ENCODE peak calls at places on chromosomes 13 and 19, in five cellular contexts. T, E, D, Y and J are unnamed samples. For H3K4me1, the result is how much of the 10 kb centered on the place peaks cover.

GRCh38 chr19:7346488-7346971 is 2.2 kb upstream of the ARHGEF18 start:
- DNase-seq in E (no peak), T (no peak), Y (no peak), D (no peak), J (no peak)

GRCh38 chr19:802888-803561 is 5.8 kb downstream of the PTBP1 start:
- DNase-seq in Y (peak), D (no peak), E (no peak), T (no peak), J (no peak)

GRCh38 chr13:70339738-70340137 is 231.5 kb upstream of the KLHL1 start:
- DNase-seq in D (no peak), T (peak), E (peak), Y (peak), J (peak)

GRCh38 chr13:44436589-44437337 is 63.1 kb downstream of the SERP2 start:
- DNase-seq in Y (peak), D (peak), E (peak), T (peak), J (peak)

GRCh38 chr19:51079486-51080110 is 3.1 kb downstream of the KLK14 start:
- DNase-seq in Y (no peak), D (peak), T (peak), E (no peak), J (no peak)

GRCh38 chr19:42345191-42345812 is 19.9 kb downstream of the MEGF8 start:
- DNase-seq in E (no peak), T (no peak), D (no peak), Y (peak), J (no peak)

GRCh38 chr19:20359933-20360720 is 193.1 kb downstream of the ZNF486 start:
- DNase-seq in T (no peak), E (peak), Y (no peak), D (no peak), J (no peak)

GRCh38 chr19:29871143-29871542 is 59.4 kb downstream of the CCNE1 start:
- DNase-seq in Y (no peak), E (no peak), T (no peak), D (no peak), J (no peak)

GRCh38 chr13:45120967-45121366 is 657 bp downstream of the GTF2F2 start:
- DNase-seq in D (no peak), Y (no peak), T (no peak), E (no peak), J (no peak)

GRCh38 chr19:29878973-29879654 is 62.9 kb upstream of the URI1 start:
- DNase-seq in E (peak), D (no peak), T (no peak), Y (no peak), J (peak)

GRCh38 chr13:41075034-41075433 is 13.7 kb downstream of the WBP4 start:
- DNase-seq in T (no peak), E (no peak), Y (peak), D (no peak), J (peak)

GRCh38 chr19:15453091-15453498 is 3.3 kb upstream of the WIZ start:
- DNase-seq in Y (no peak), E (peak), T (no peak), D (peak), J (no peak)

GRCh38 chr19:46723023-46723461 is 6.1 kb upstream of the PRKD2 start:
- DNase-seq in E (no peak), Y (no peak), T (no peak), D (peak), J (no peak)

GRCh38 chr13:45781553-45782326 is 69.8 kb downstream of the SIAH3 start:
- DNase-seq in Y (no peak), E (no peak), D (peak), T (peak), J (peak)

GRCh38 chr19:33481863-33482262 is 39.7 kb downstream of the PEPD start:
- DNase-seq in E (no peak), T (no peak), Y (no peak), D (no peak), J (no peak)

GRCh38 chr13:20521388-20521787 is 4.3 kb downstream of the CRYL1 start:
- DNase-seq in T (no peak), E (no peak), D (no peak), Y (peak), J (no peak)

GRCh38 chr13:20704459-20705069 is 1.1 kb downstream of the IL17D start:
- DNase-seq in E (peak), Y (no peak), T (no peak), D (no peak), J (no peak)

GRCh38 chr13:107817652-107818287 is 397.6 kb downstream of the LIG4 start:
- DNase-seq in E (no peak), D (no peak), Y (no peak), T (no peak), J (peak)

GRCh38 chr13:18948012-18948663 is 233.5 kb downstream of the TUBA3C start:
- DNase-seq in E (no peak), T (no peak), D (peak), Y (no peak), J (no peak)

GRCh38 chr13:94343243-94343585 is 136.3 kb downstream of the DCT start:
- DNase-seq in D (no peak), T (no peak), E (no peak), Y (peak), J (no peak)

GRCh38 chr13:24678151-24678550 is 2.1 kb upstream of the ATP12A start:
- DNase-seq in Y (no peak), D (no peak), E (no peak), T (no peak), J (no peak)

GRCh38 chr19:41133260-41133659 is 19.0 kb downstream of the CYP2F1 start:
- DNase-seq in Y (peak), T (no peak), E (no peak), D (no peak), J (no peak)

GRCh38 chr13:40920826-40921225 is 98.3 kb downstream of the ELF1 start:
- DNase-seq in Y (peak), T (no peak), E (no peak), D (no peak), J (no peak)

GRCh38 chr19:29098863-29099481 is 114.0 kb downstream of the UQCRFS1 start:
- DNase-seq in E (no peak), Y (peak), T (peak), D (no peak), J (no peak)

GRCh38 chr19:15790096-15790495 is 2.6 kb downstream of the OR10H5 start:
- DNase-seq in D (no peak), T (no peak), E (no peak), Y (no peak), J (no peak)

GRCh38 chr13:88670509-88670908 is 999.3 kb downstream of the SLITRK5 start:
- DNase-seq in D (no peak), E (no peak), Y (no peak), T (no peak), J (no peak)

GRCh38 chr13:93145199-93145598 is 81.4 kb upstream of the GPC6 start:
- DNase-seq in D (no peak), Y (no peak), E (peak), T (no peak), J (no peak)

GRCh38 chr19:584240-585001 is 5.3 kb upstream of the HCN2 start:
- DNase-seq in D (peak), T (peak), Y (peak), E (peak), J (peak)

GRCh38 chr13:107157272-107157671 is 589.3 kb upstream of the ARGLU1 start:
- DNase-seq in E (no peak), D (no peak), Y (peak), T (no peak), J (no peak)

DNA sequence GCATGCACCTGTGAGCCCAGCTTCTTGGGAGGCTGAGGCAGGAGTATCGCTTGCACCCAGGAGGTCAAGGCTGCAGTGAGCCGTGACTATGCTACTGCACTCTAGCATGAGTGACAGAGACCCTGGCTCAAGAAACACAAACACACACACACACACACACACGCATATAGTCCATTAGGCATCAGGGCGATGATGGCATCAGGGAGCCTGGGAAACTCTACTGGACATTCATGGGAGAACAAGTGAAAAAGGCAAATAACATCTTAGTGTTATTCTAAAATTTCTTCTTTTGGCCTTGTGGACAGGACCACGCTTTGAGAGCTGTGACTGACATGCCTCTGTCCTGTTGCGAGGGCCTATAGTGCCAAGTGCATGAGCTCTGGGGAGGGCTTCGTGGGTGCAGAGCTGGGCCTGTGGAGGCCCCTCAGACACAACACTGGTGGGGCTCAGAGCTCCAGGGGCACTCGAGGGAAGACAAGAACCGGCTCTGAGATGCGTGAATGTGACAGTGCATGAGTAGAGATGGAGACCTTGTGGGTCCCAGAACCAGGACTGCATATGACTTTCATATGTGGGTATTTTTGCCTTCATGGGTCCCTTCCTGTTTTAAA is 8.0 kb upstream of the USF2 start:
- DNase-seq in Y (no peak), T (peak), E (peak), D (peak), J (peak)
- H3K4me3 ChIP-seq in Y (no peak), T (no peak), E (no peak), D (no peak), J (no peak)

GRCh38 chr19:18500376-18500775 is 21.5 kb downstream of the ELL start:
- DNase-seq in Y (no peak), D (no peak), T (no peak), E (no peak), J (no peak)
- H3K4me1 ChIP-seq in Y (under half), D (half or more), T (half or more), E (under half), J (under half)

DNA sequence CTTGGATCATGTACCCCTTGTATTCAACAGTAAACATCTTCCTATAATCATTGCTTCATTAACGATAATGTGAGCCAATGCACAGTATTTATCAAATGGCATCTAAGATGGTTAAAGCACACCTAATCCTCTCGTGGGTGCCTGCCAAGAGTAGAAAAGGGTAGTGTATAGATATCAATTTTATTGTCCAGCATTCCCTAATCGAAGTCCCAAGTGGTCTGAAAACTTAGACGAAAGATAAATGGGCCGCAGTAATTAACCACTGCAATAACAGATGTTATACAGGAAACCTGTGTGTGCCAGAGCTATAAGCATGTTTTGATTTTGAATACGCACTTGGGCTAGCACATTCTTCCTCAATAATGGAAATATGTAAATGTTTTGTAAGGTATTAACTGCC is 642 bp upstream of the MBNL2 start:
- DNase-seq in Y (peak), E (no peak), D (no peak), T (no peak), J (no peak)
- H3K4me3 ChIP-seq in Y (peak), E (no peak), D (no peak), T (peak), J (no peak)

DNA sequence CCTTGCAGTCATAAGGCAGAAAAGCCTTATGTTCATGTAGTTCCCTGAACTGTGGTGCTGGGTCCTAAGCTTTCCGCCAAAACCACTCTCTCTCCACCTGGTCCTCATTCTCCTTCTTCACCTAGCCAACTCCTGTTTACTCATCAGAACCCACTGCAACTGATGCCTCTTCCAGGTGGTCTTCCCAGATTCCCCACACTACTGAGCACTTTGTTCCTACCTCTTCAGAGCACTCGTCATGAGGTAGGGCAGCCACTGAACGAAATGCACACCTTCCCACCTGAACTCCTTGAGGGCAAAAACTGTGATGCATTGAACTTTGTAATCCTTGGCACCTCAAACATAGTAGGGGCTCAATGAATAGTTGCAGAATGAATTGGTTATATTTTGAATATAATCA is 100.4 kb downstream of the DOCK9 start:
- DNase-seq in D (no peak), Y (no peak), T (no peak), E (no peak), J (no peak)
- H3K4me1 ChIP-seq in D (under half), Y (under half), T (under half), E (under half), J (under half)

DNA sequence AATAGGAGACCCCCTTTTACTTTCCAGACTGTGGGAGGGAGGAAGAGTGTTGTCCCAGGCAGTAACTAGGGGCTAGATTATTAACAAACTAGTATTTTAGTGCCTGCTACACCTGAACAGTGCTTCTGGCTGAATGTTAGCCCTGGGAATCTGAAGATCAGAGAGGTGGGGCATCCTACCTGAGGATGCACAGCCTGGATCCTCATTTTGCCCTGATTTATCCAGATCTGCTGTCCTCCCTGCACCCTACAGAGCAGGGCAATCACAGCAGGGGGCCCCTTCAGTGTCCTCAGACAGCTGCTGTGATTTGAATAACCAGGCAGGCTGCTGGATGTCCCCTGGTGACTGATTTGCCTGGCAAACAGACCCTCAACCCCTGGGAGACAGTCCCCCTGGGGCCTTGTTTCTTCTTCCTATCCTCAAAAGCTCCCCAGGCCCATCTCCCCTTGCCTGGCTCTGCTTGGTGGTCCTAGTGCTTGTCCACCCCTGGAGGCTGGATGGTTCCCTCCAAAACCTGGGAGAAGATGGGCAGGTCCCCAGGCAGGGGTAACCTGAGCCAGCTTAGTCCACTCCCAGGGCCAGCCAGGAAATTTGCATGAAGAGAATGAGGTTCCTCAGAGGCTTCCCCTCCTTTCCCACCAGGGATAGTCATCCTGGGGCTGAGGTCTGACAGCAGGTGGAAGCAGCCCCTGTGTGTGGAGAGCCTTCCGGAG is at the start of gene OVOL3:
- DNase-seq in E (peak), D (no peak), Y (no peak), T (no peak), J (no peak)
- H3K4me3 ChIP-seq in E (no peak), D (no peak), Y (no peak), T (no peak), J (no peak)